ENCODE peak calls at places on chromosome 16, in six cellular contexts. D, Q, N, U, T and Z are unnamed samples.

GRCh38 chr16:81424761-81425160 is 19.8 kb upstream of the CMIP start:
- DNase-seq in T (no peak), Q (peak; percentile 44), U (no peak), N (no peak), D (no peak), Z (no peak)

GRCh38 chr16:69005641-69006355 is 99.7 kb upstream of the HAS3 start:
- DNase-seq in T (no peak), Q (no peak), N (no peak), U (no peak), D (no peak), Z (no peak)

GRCh38 chr16:10402975-10403374 is 17.1 kb downstream of the ATF7IP2 start:
- DNase-seq in T (no peak), Q (no peak), D (no peak), U (no peak), N (no peak), Z (no peak)

GRCh38 chr16:3963203-3963602 is 82.7 kb upstream of the CREBBP start:
- DNase-seq in N (no peak), U (no peak), T (no peak), D (no peak), Q (no peak), Z (no peak)

GRCh38 chr16:19235886-19236285 is 49.6 kb upstream of the CLEC19A start:
- DNase-seq in Q (no peak), T (no peak), U (no peak), N (no peak), D (no peak), Z (no peak)

GRCh38 chr16:84704253-84704652 is 4.5 kb downstream of the USP10 start:
- DNase-seq in T (no peak), Q (no peak), U (no peak), D (no peak), N (no peak), Z (no peak)

GRCh38 chr16:14958323-14958600 is 16.6 kb upstream of the PDXDC1 start:
- DNase-seq in U (no peak), N (no peak), D (no peak), Q (peak; percentile 53), T (no peak), Z (no peak)

GRCh38 chr16:82755570-82756282 is 129.0 kb downstream of the CDH13 start:
- DNase-seq in T (no peak), U (no peak), D (no peak), N (no peak), Q (peak; percentile 24), Z (no peak)

GRCh38 chr16:80265624-80266306 is 275.0 kb upstream of the DYNLRB2 start:
- DNase-seq in N (peak; percentile 42), D (no peak), Q (no peak), T (peak; percentile 37), U (no peak), Z (no peak)

GRCh38 chr16:1884155-1884760 is 12.3 kb upstream of the MEIOB start:
- DNase-seq in D (no peak), T (no peak), U (no peak), Q (peak; percentile 92), N (peak; percentile 67), Z (peak; percentile 72)

GRCh38 chr16:1346422-1347285 is 5.0 kb downstream of the TSR3 start:
- DNase-seq in U (no peak), Q (no peak), T (no peak), N (no peak), D (no peak), Z (no peak)